ENCODE peak calls at places on chromosome 3, in seven cellular contexts. One of them, this sample, is unnamed.

GRCh38 chr3:99883138-99883461 is 65.4 kb downstream of the CMSS1 start:
- DNase-seq in GM12892: no peak
- DNase-seq in HCT116: no peak
- DNase-seq in esophagus squamous epithelium: no peak
- DNase-seq in adrenal gland: no peak
- DNase-seq in A549: no peak
- DNase-seq in heart left ventricle: no peak
- DNase-seq in this sample: no peak

GRCh38 chr3:53109822-53110771 is 20.1 kb downstream of the RFT1 start:
- DNase-seq in GM12892: no peak
- DNase-seq in HCT116: peak; percentile 19
- DNase-seq in esophagus squamous epithelium: no peak
- DNase-seq in adrenal gland: peak; percentile 89
- DNase-seq in A549: peak; percentile 63
- DNase-seq in heart left ventricle: peak; percentile 67
- DNase-seq in this sample: peak; percentile 32

GRCh38 chr3:160694345-160694744 is 17.4 kb downstream of the ARL14 start:
- DNase-seq in GM12892: no peak
- DNase-seq in HCT116: no peak
- DNase-seq in esophagus squamous epithelium: no peak
- DNase-seq in adrenal gland: no peak
- DNase-seq in A549: no peak
- DNase-seq in heart left ventricle: no peak
- DNase-seq in this sample: no peak

GRCh38 chr3:99834584-99834957 is 16.9 kb downstream of the CMSS1 start:
- DNase-seq in GM12892: no peak
- DNase-seq in HCT116: no peak
- DNase-seq in esophagus squamous epithelium: no peak
- DNase-seq in adrenal gland: no peak
- DNase-seq in A549: no peak
- DNase-seq in heart left ventricle: no peak
- DNase-seq in this sample: no peak

GRCh38 chr3:171526869-171527268 is 66.7 kb upstream of the TNIK start:
- DNase-seq in GM12892: no peak
- DNase-seq in HCT116: no peak
- DNase-seq in esophagus squamous epithelium: no peak
- DNase-seq in adrenal gland: no peak
- DNase-seq in A549: no peak
- DNase-seq in heart left ventricle: no peak
- DNase-seq in this sample: no peak

GRCh38 chr3:185152433-185153169 is at the start of gene C3orf70:
- DNase-seq in GM12892: peak; percentile 52
- DNase-seq in HCT116: no peak
- DNase-seq in esophagus squamous epithelium: no peak
- DNase-seq in adrenal gland: peak; percentile 62
- DNase-seq in A549: peak; percentile 16
- DNase-seq in heart left ventricle: peak; percentile 67
- DNase-seq in this sample: peak; percentile 32

GRCh38 chr3:114179575-114179974 is 723 bp upstream of the DRD3 start:
- DNase-seq in GM12892: no peak
- DNase-seq in HCT116: peak; percentile 15
- DNase-seq in esophagus squamous epithelium: no peak
- DNase-seq in adrenal gland: peak; percentile 58
- DNase-seq in A549: peak; percentile 58
- DNase-seq in heart left ventricle: no peak
- DNase-seq in this sample: no peak

GRCh38 chr3:152403632-152404066 is 134.9 kb downstream of the MBNL1 start:
- DNase-seq in GM12892: no peak
- DNase-seq in HCT116: no peak
- DNase-seq in esophagus squamous epithelium: no peak
- DNase-seq in adrenal gland: peak; percentile 84
- DNase-seq in A549: no peak
- DNase-seq in heart left ventricle: peak; percentile 84
- DNase-seq in this sample: peak; percentile 36

DNA sequence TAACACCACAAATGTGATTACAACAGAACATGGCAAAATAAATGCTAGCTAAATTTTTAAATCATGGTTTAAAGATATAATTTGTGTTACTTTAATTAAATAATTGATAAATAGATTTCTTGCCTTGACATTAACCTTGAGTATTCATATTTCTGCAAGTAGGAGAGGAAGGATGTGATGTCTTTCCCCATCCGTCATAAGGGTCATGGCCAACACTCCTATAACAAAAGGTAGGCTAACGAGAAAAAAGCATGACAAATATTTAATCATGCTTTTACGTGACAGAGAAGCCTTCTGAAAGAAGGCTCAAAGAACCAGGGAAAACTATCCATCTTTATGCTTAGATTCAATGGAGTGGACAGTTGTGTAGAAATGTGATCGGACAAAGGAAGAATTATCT is 135.2 kb downstream of the SERPINI1 start:
- DNase-seq in GM12892: no peak
- DNase-seq in HCT116: no peak
- DNase-seq in esophagus squamous epithelium: no peak
- DNase-seq in adrenal gland: no peak
- DNase-seq in A549: no peak
- DNase-seq in heart left ventricle: no peak
- DNase-seq in this sample: no peak
- TF ChIP-seq POLR2A in GM12892: no peak
- TF ChIP-seq POLR2A in HCT116: no peak
- TF ChIP-seq POLR2A in esophagus squamous epithelium: no peak
- TF ChIP-seq POLR2A in adrenal gland: no peak
- TF ChIP-seq POLR2A in A549: no peak
- TF ChIP-seq POLR2A in heart left ventricle: no peak
- TF ChIP-seq POLR2A in this sample: no peak

GRCh38 chr3:11845661-11846060 is 1.0 kb downstream of the TAMM41 start:
- DNase-seq in GM12892: peak; percentile 20
- DNase-seq in HCT116: no peak
- DNase-seq in esophagus squamous epithelium: no peak
- DNase-seq in adrenal gland: no peak
- DNase-seq in A549: no peak
- DNase-seq in heart left ventricle: no peak
- DNase-seq in this sample: no peak

GRCh38 chr3:11847607-11848006 is 922 bp upstream of the TAMM41 start:
- DNase-seq in GM12892: no peak
- DNase-seq in HCT116: no peak
- DNase-seq in esophagus squamous epithelium: no peak
- DNase-seq in adrenal gland: no peak
- DNase-seq in A549: no peak
- DNase-seq in heart left ventricle: no peak
- DNase-seq in this sample: peak; percentile 16

GRCh38 chr3:11844891-11845290 is 1.8 kb downstream of the TAMM41 start:
- DNase-seq in GM12892: no peak
- DNase-seq in HCT116: no peak
- DNase-seq in esophagus squamous epithelium: no peak
- DNase-seq in adrenal gland: no peak
- DNase-seq in A549: no peak
- DNase-seq in heart left ventricle: no peak
- DNase-seq in this sample: no peak

GRCh38 chr3:11847035-11847394 is 330 bp upstream of the TAMM41 start:
- DNase-seq in GM12892: no peak
- DNase-seq in HCT116: no peak
- DNase-seq in esophagus squamous epithelium: no peak
- DNase-seq in adrenal gland: no peak
- DNase-seq in A549: no peak
- DNase-seq in heart left ventricle: no peak
- DNase-seq in this sample: no peak

GRCh38 chr3:11846281-11847034 is at the start of gene TAMM41:
- DNase-seq in GM12892: peak; percentile 86
- DNase-seq in HCT116: peak; percentile 81
- DNase-seq in esophagus squamous epithelium: peak; percentile 63
- DNase-seq in adrenal gland: peak; percentile 97
- DNase-seq in A549: peak; percentile 93
- DNase-seq in heart left ventricle: peak; percentile 96
- DNase-seq in this sample: peak; percentile 91
- TF ChIP-seq POLR2A in GM12892: peak; percentile 98
- TF ChIP-seq POLR2A in HCT116: peak; percentile 85
- TF ChIP-seq POLR2A in esophagus squamous epithelium: peak; percentile 61
- TF ChIP-seq POLR2A in adrenal gland: peak; percentile 42
- TF ChIP-seq POLR2A in A549: peak; percentile 96
- TF ChIP-seq POLR2A in heart left ventricle: peak; percentile 58
- TF ChIP-seq POLR2A in this sample: peak; percentile 83

DNA sequence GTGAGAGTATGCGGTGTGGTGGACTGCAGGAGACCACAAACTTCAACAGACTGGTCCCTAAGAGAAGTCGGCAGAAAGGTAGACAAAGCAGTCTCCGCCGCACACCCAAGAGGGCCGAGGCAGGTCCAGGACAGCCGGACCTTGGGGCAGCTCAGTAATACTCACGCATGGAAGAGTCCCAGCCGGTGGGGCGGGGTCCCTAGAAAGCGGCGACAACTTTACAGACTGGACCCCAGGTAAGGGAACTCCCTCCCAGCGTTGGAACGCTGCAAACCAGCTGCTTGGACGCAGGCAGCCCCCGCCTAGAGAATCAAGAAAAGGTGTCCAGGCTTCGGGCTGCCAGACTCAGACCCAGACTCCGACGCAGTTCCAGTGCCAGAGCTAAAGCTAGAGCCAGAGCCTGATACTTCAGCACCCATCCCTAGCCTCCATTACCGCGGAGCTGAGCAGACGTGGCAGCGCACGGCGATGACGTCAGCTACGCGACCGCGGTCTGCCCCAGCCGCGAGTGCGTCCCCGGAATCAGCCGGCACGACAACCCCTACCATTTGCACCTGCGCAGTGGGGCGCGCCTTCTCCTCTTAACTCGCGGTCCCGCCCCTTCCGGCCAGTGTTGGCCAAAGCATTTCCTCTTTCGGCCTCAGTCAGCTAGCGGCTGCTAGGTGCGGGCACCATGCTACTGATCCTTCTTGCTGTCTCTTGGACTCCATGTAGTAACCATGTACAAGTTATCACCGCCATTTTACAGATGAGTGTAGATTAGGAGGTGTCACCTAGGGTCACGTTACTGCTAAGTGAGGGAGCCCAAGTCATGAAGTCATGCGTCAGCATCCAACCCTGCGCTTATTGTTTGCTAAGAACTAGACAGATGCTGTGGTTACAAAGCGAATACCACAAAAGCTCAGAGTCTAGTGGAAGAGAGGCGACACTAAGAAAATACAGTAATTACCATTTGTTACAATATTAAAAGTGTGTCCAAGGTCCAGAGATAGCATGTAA is at the start of gene TMEM39A:
- DNase-seq in GM12892: peak; percentile 95
- DNase-seq in HCT116: peak; percentile 95
- DNase-seq in esophagus squamous epithelium: peak; percentile 94
- DNase-seq in adrenal gland: peak; percentile 100
- DNase-seq in A549: peak; percentile 98
- DNase-seq in heart left ventricle: peak; percentile 100
- DNase-seq in this sample: peak; percentile 100
- TF ChIP-seq POLR2A in GM12892: peak; percentile 93
- TF ChIP-seq POLR2A in HCT116: peak; percentile 98
- TF ChIP-seq POLR2A in esophagus squamous epithelium: peak; percentile 89
- TF ChIP-seq POLR2A in adrenal gland: peak; percentile 95
- TF ChIP-seq POLR2A in A549: peak; percentile 94
- TF ChIP-seq POLR2A in heart left ventricle: peak; percentile 94
- TF ChIP-seq POLR2A in this sample: peak; percentile 98

GRCh38 chr3:42849017-42849416 is 26.7 kb downstream of the CYP8B1 start:
- DNase-seq in GM12892: no peak
- DNase-seq in HCT116: no peak
- DNase-seq in esophagus squamous epithelium: no peak
- DNase-seq in adrenal gland: no peak
- DNase-seq in A549: no peak
- DNase-seq in heart left ventricle: no peak
- DNase-seq in this sample: no peak

GRCh38 chr3:42850263-42850662 is 25.4 kb downstream of the CYP8B1 start:
- DNase-seq in GM12892: no peak
- DNase-seq in HCT116: no peak
- DNase-seq in esophagus squamous epithelium: no peak
- DNase-seq in adrenal gland: no peak
- DNase-seq in A549: no peak
- DNase-seq in heart left ventricle: no peak
- DNase-seq in this sample: no peak

GRCh38 chr3:42846682-42847522 is 28.8 kb downstream of the CYP8B1 start:
- DNase-seq in GM12892: no peak
- DNase-seq in HCT116: no peak
- DNase-seq in esophagus squamous epithelium: no peak
- DNase-seq in adrenal gland: peak; percentile 73
- DNase-seq in A549: no peak
- DNase-seq in heart left ventricle: no peak
- DNase-seq in this sample: peak; percentile 36

GRCh38 chr3:42844815-42845214 is 30.9 kb downstream of the CYP8B1 start:
- DNase-seq in GM12892: no peak
- DNase-seq in HCT116: no peak
- DNase-seq in esophagus squamous epithelium: no peak
- DNase-seq in adrenal gland: no peak
- DNase-seq in A549: no peak
- DNase-seq in heart left ventricle: no peak
- DNase-seq in this sample: no peak

DNA sequence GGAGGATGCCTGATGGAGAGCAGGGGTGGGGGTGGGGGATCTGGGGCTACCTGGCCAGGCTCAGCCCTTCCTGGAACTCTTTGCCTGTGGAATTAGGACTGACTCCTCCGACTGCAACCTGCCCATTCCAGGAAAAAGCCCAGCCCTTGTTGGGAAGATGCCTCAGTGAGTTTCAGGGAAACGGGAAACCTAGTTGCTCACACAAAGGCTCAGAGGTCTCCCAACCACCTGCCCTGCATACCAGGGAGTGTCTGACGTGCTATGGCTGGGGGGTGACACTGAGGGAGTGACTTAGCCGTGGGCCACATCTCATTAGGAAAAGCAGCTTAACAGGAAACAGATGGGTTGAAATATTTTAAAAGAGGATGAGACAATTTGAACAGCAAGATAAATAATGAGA is 27.9 kb downstream of the CYP8B1 start:
- DNase-seq in GM12892: no peak
- DNase-seq in HCT116: no peak
- DNase-seq in esophagus squamous epithelium: no peak
- DNase-seq in adrenal gland: no peak
- DNase-seq in A549: no peak
- DNase-seq in heart left ventricle: no peak
- DNase-seq in this sample: no peak
- TF ChIP-seq POLR2A in GM12892: no peak
- TF ChIP-seq POLR2A in HCT116: no peak
- TF ChIP-seq POLR2A in esophagus squamous epithelium: no peak
- TF ChIP-seq POLR2A in adrenal gland: no peak
- TF ChIP-seq POLR2A in A549: no peak
- TF ChIP-seq POLR2A in heart left ventricle: no peak
- TF ChIP-seq POLR2A in this sample: no peak

GRCh38 chr3:110504901-110505300 is 566.7 kb upstream of the NECTIN3 start:
- DNase-seq in GM12892: no peak
- DNase-seq in HCT116: no peak
- DNase-seq in esophagus squamous epithelium: no peak
- DNase-seq in adrenal gland: no peak
- DNase-seq in A549: no peak
- DNase-seq in heart left ventricle: no peak
- DNase-seq in this sample: no peak
- TF ChIP-seq POLR2A in GM12892: no peak
- TF ChIP-seq POLR2A in HCT116: no peak
- TF ChIP-seq POLR2A in esophagus squamous epithelium: no peak
- TF ChIP-seq POLR2A in adrenal gland: no peak
- TF ChIP-seq POLR2A in A549: no peak
- TF ChIP-seq POLR2A in heart left ventricle: no peak
- TF ChIP-seq POLR2A in this sample: no peak

GRCh38 chr3:194089357-194090177 is 46.4 kb upstream of the HES1 start:
- DNase-seq in GM12892: no peak
- DNase-seq in HCT116: peak; percentile 98
- DNase-seq in esophagus squamous epithelium: peak; percentile 55
- DNase-seq in adrenal gland: peak; percentile 92
- DNase-seq in A549: peak; percentile 94
- DNase-seq in heart left ventricle: peak; percentile 86
- DNase-seq in this sample: peak; percentile 51
- TF ChIP-seq POLR2A in GM12892: no peak
- TF ChIP-seq POLR2A in HCT116: peak; percentile 35
- TF ChIP-seq POLR2A in esophagus squamous epithelium: no peak
- TF ChIP-seq POLR2A in adrenal gland: no peak
- TF ChIP-seq POLR2A in A549: no peak
- TF ChIP-seq POLR2A in heart left ventricle: no peak
- TF ChIP-seq POLR2A in this sample: no peak

This sample was measured in body of pancreas.